ENCODE peak calls at places on chromosome 2, in seven cellular contexts. U is uterus, C is natural killer cell, N is neural crest cell, R is WTC11, O is GM06990, Z is GM10248. K is an unnamed sample.

GRCh38 chr2:220335591-220335915 is 708.1 kb downstream of the SLC4A3 start:
- DNase-seq in U (no peak), C (no peak), N (no peak), R (no peak), O (no peak), Z (no peak), K (no peak)

GRCh38 chr2:203038586-203038985 is 23.9 kb downstream of the NBEAL1 start:
- DNase-seq in U (no peak), C (no peak), N (no peak), R (no peak), O (no peak), Z (no peak), K (no peak)

GRCh38 chr2:2012505-2012904 is 268.2 kb upstream of the PXDN start:
- DNase-seq in U (no peak), C (no peak), N (no peak), R (no peak), O (no peak), Z (no peak), K (no peak)

GRCh38 chr2:8684885-8685696 is 3.2 kb downstream of the ID2 start:
- DNase-seq in U (peak; percentile 50), C (no peak), N (peak; percentile 46), R (peak; percentile 72), O (peak; percentile 57), Z (no peak), K (peak; percentile 68)

GRCh38 chr2:221518201-221518936 is 53.7 kb downstream of the EPHA4 start:
- DNase-seq in U (no peak), C (peak; percentile 40), N (no peak), R (no peak), O (peak; percentile 20), Z (no peak), K (no peak)

GRCh38 chr2:189751080-189751658 is 11.4 kb downstream of the OSGEPL1 start:
- DNase-seq in U (no peak), C (no peak), N (peak; percentile 21), R (peak; percentile 53), O (no peak), Z (peak; percentile 35), K (no peak)

GRCh38 chr2:33274524-33274923 is 201.9 kb upstream of the RASGRP3 start:
- DNase-seq in U (no peak), C (no peak), N (no peak), R (no peak), O (no peak), Z (no peak), K (no peak)

GRCh38 chr2:101998556-101999121 is 6.9 kb downstream of the IL1R2 start:
- DNase-seq in U (no peak), C (no peak), N (no peak), R (no peak), O (no peak), Z (no peak), K (no peak)

GRCh38 chr2:86570069-86570468 is 6.8 kb upstream of the CHMP3 start:
- DNase-seq in U (no peak), C (no peak), N (no peak), R (no peak), O (no peak), Z (no peak), K (no peak)

GRCh38 chr2:100470898-100471514 is 724 bp downstream of the NMS start:
- DNase-seq in U (no peak), C (no peak), N (peak; percentile 78), R (peak; percentile 80), O (no peak), Z (no peak), K (peak; percentile 76)

GRCh38 chr2:18262601-18263000 is 297.9 kb downstream of the RDH14 start:
- DNase-seq in U (no peak), C (no peak), N (no peak), R (no peak), O (no peak), Z (no peak), K (no peak)

GRCh38 chr2:178363252-178363651 is 87.7 kb downstream of the PRKRA start:
- DNase-seq in U (no peak), C (no peak), N (no peak), R (no peak), O (no peak), Z (no peak), K (no peak)

GRCh38 chr2:83251473-83251872 is 1207.6 kb downstream of the SUCLG1 start:
- DNase-seq in U (no peak), C (no peak), N (no peak), R (no peak), O (no peak), Z (no peak), K (no peak)

GRCh38 chr2:8587251-8587791 is 94.5 kb upstream of the ID2 start:
- DNase-seq in U (no peak), C (no peak), N (no peak), R (no peak), O (no peak), Z (no peak), K (no peak)

GRCh38 chr2:232658217-232658785 is 24.9 kb downstream of the EFHD1 start:
- DNase-seq in U (no peak), C (no peak), N (no peak), R (no peak), O (no peak), Z (no peak), K (no peak)

GRCh38 chr2:38535404-38535744 is 67.4 kb downstream of the HNRNPLL start:
- DNase-seq in U (no peak), C (no peak), N (no peak), R (no peak), O (no peak), Z (no peak), K (no peak)

GRCh38 chr2:38533757-38534545 is 68.8 kb downstream of the HNRNPLL start:
- DNase-seq in U (no peak), C (no peak), N (no peak), R (no peak), O (no peak), Z (no peak), K (no peak)

GRCh38 chr2:38537937-38538525 is 64.7 kb downstream of the HNRNPLL start:
- DNase-seq in U (no peak), C (no peak), N (no peak), R (no peak), O (no peak), Z (no peak), K (no peak)

GRCh38 chr2:38534746-38535403 is 67.9 kb downstream of the HNRNPLL start:
- DNase-seq in U (peak; percentile 51), C (no peak), N (no peak), R (no peak), O (no peak), Z (no peak), K (no peak)

DNA sequence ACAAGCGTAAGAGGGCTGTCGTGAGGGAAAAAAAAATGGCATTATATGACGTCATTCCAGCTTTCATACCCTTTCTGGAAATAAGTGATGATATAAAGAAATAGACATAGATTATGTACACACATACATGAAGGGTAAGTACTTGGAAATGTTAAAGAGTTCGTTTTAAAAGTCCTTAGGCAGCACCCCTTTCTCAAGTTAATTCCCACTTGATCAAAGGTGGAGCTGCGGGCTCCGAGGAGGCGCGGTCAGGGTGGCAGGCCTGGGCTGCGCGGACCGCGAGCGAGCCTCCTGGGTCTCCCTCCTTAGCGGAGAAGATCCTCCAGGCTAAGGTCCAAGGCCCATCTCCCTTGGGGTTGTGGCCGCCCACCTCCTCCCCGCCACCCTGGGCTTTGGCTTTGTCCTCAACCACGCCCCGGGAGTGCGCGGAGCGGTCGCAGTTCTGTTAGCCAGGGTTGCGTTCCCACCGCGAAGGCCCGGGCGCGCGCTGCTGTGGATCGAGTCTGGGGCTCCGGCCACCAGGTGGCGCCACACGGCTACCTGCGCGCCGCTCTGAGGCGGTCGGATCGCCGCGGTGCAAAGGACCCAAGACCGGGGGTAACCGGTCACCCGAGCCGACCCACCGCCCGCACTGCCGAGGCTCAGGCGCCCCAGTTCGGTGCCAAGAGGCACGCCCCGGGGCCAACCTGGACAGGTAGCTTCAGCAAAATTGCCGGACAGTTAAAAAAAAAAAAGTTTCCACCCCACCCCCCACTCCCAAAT is 66.8 kb downstream of the HNRNPLL start:
- DNase-seq in U (peak; percentile 86), C (peak; percentile 74), N (peak; percentile 87), R (peak; percentile 92), O (peak; percentile 75), Z (peak; percentile 85), K (peak; percentile 81)
- TF ChIP-seq CTCF in U (peak; percentile 88), C (peak; percentile 79), N (peak; percentile 99), R (peak; percentile 87), O (peak; percentile 82), Z (peak; percentile 88), K (peak; percentile 98)

DNA sequence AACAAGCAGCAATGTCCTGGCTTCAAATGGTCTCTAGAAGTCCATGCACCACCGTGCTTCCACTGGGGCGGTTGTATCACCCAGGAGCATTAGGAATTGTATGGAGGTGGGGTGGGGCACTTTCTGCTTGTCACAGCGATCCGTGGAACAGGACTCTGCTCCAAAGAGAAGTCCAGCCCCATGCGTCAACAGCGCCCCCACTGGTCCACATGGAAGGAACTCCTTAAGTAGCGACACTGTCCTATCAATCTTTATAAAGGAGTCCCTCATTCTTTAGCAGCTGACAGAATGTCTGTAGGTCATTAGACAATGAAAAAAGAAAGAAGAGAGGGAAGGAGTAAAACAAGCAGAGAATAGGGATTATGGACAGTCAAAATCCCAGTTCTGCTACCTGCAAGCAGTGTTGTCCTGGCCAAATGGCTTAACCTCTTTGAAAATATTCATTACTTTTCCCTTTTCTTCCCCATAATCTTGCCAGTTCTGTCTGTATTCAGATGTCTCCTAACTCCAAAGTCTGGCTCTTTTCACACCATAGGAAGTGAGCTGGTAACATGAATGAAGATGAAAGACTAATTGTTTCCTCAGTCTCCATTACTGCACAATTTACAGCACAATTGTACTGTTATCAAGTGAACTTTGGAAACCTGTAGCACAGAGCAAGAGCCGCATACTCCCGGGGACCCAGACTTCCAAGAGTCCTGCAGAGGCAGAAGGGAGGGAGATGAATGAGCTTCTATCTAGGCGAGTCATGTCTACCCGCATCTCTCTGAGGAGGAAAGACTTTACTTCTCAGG is 9.9 kb downstream of the NFE2L2 start:
- DNase-seq in U (no peak), C (no peak), N (peak; percentile 50), R (peak; percentile 86), O (no peak), Z (no peak), K (peak; percentile 26)
- TF ChIP-seq CTCF in U (no peak), C (peak; percentile 26), N (peak; percentile 66), R (peak; percentile 90), O (peak; percentile 41), Z (no peak), K (peak; percentile 65)

GRCh38 chr2:119234021-119235019 is 10.7 kb downstream of the STEAP3 start:
- DNase-seq in U (no peak), C (no peak), N (peak; percentile 44), R (peak; percentile 74), O (no peak), Z (no peak), K (peak; percentile 59)
- TF ChIP-seq CTCF in U (no peak), C (no peak), N (peak; percentile 55), R (no peak), O (peak; percentile 49), Z (peak; percentile 31), K (peak; percentile 71)

DNA sequence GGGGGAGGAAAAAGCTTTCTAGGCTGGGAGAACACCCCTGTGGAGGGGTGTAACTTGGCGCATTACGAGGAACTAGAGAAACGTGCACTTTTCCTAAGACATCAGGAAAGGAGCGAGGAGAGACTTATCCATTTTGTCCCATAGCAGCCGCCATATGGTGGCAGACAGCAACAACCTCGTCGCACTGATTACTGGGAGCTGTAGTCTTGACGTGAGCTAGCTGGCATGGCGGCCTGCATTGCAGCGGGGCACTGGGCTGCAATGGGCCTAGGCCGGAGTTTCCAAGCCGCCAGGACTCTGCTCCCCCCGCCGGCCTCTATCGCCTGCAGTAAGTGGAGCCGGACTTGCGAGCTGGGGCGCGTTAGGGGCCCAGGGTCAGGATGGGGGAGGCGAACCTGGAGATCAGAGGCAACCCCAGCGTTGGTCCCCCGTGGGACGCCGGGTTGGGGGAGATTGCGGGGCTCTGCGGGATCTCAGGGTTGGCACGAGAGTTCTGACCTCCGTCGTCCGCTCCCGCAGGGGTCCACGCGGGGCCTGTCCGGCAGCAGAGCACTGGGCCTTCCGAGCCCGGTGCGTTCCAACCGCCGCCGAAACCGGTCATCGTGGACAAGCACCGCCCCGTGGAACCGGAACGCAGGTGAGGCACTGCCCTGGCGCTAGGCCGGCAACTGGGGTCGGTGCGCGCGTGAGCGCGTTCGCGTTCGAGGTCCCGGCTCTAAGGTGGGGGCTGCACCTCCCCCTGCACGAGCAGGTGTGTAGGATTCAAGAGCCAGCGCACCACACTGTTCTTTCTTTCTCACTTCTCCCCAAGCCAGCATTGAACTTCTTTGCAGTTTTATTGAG is at the start of gene MRPL19:
- DNase-seq in U (peak; percentile 79), C (peak; percentile 52), N (peak; percentile 75), R (peak; percentile 77), O (peak; percentile 84), Z (peak; percentile 92), K (peak; percentile 63)
- TF ChIP-seq CTCF in U (no peak), C (no peak), N (no peak), R (no peak), O (no peak), Z (no peak), K (no peak)